ENCODE peak calls at places on chromosomes 12 and 14, in eight cellular contexts. L is T47D, P is dorsolateral prefrontal cortex, Q is NCI-H774, W is fibroblast of pulmonary artery, J is endothelial cell, S is SIG-M5, I is H7. C is an unnamed sample.

GRCh38 chr12:83097656-83098055 is 410.9 kb downstream of the TMTC2 start:
- DNase-seq in L (peak), P (no peak), Q (no peak), W (no peak), J (no peak), S (no peak), I (no peak), C (peak)

GRCh38 chr12:64064706-64065105 is 157.4 kb downstream of the KICS2 start:
- DNase-seq in L (no peak), P (no peak), Q (no peak), W (no peak), J (no peak), S (no peak), I (no peak), C (no peak)

GRCh38 chr12:15278816-15279658 is 43.3 kb upstream of the PTPRO start:
- DNase-seq in L (peak), P (no peak), Q (peak), W (peak), J (no peak), S (no peak), I (no peak), C (peak)

GRCh38 chr12:6056406-6057211 is 67.9 kb downstream of the VWF start:
- DNase-seq in L (no peak), P (no peak), Q (no peak), W (no peak), J (peak), S (no peak), I (peak), C (peak)

GRCh38 chr12:96889273-96889933 is 17.7 kb upstream of the NEDD1 start:
- DNase-seq in L (no peak), P (no peak), Q (no peak), W (peak), J (no peak), S (no peak), I (no peak), C (no peak)

GRCh38 chr12:64625243-64626077 is 15.2 kb downstream of the RASSF3 start:
- DNase-seq in L (peak), P (no peak), Q (no peak), W (peak), J (peak), S (peak), I (no peak), C (peak)

GRCh38 chr12:131900397-131900796 is 6.0 kb downstream of the ULK1 start:
- DNase-seq in L (no peak), P (no peak), Q (no peak), W (no peak), J (no peak), S (no peak), I (peak), C (no peak)

GRCh38 chr12:114682101-114682919 is 1.7 kb downstream of the TBX3 start:
- DNase-seq in L (no peak), P (no peak), Q (no peak), W (no peak), J (no peak), S (no peak), I (no peak), C (no peak)

GRCh38 chr12:82412246-82412645 is 53.9 kb downstream of the METTL25 start:
- DNase-seq in L (peak), P (no peak), Q (no peak), W (no peak), J (no peak), S (no peak), I (no peak), C (no peak)

GRCh38 chr12:125140918-125141573 is 75.8 kb downstream of the AACS start:
- DNase-seq in L (no peak), P (no peak), Q (no peak), W (peak), J (no peak), S (no peak), I (no peak), C (no peak)

GRCh38 chr14:72921396-72921795 is 4.9 kb upstream of the DCAF4 start:
- DNase-seq in L (no peak), P (no peak), Q (no peak), W (no peak), J (no peak), S (no peak), I (no peak), C (no peak)

GRCh38 chr12:95146767-95147166 is 70.5 kb downstream of the FGD6 start:
- DNase-seq in L (no peak), P (no peak), Q (no peak), W (no peak), J (no peak), S (no peak), I (no peak), C (no peak)

GRCh38 chr12:10501031-10501430 is 4.7 kb upstream of the EIF2S3B start:
- DNase-seq in L (peak), P (no peak), Q (no peak), W (peak), J (no peak), S (no peak), I (no peak), C (no peak)

GRCh38 chr12:7369274-7369729 is 65.4 kb downstream of the ACSM4 start:
- DNase-seq in L (peak), P (no peak), Q (peak), W (peak), J (no peak), S (no peak), I (no peak), C (no peak)

GRCh38 chr14:30737916-30738315 is 115.8 kb downstream of the SCFD1 start:
- DNase-seq in L (no peak), P (no peak), Q (no peak), W (no peak), J (no peak), S (no peak), I (no peak), C (no peak)

GRCh38 chr14:90383731-90384542 is 12.9 kb upstream of the CALM1 start:
- DNase-seq in L (no peak), P (peak), Q (peak), W (peak), J (peak), S (no peak), I (peak), C (peak)

GRCh38 chr14:20794644-20795369 is 7.8 kb downstream of the RNASE1 start:
- DNase-seq in L (no peak), P (no peak), Q (no peak), W (no peak), J (no peak), S (peak), I (no peak), C (no peak)

GRCh38 chr14:93183596-93184317 is 940 bp downstream of the MOAP1 start:
- DNase-seq in L (no peak), P (no peak), Q (no peak), W (no peak), J (no peak), S (no peak), I (no peak), C (no peak)

GRCh38 chr12:123150804-123151678 is at the start of gene PITPNM2:
- DNase-seq in L (peak), P (peak), Q (peak), W (peak), J (peak), S (no peak), I (peak), C (no peak)

GRCh38 chr14:73829526-73830431 is 21.9 kb upstream of the PTGR2 start:
- DNase-seq in L (no peak), P (no peak), Q (no peak), W (peak), J (no peak), S (no peak), I (no peak), C (no peak)

GRCh38 chr12:26631846-26632245 is 201.1 kb downstream of the ITPR2 start:
- DNase-seq in L (no peak), P (no peak), Q (no peak), W (peak), J (no peak), S (no peak), I (no peak), C (no peak)

GRCh38 chr14:106840258-106840657 is 1313.9 kb downstream of the TMEM121 start:
- DNase-seq in L (peak), P (no peak), Q (no peak), W (no peak), J (no peak), S (no peak), I (no peak), C (no peak)

GRCh38 chr12:2640281-2640680 is 154.5 kb upstream of the FKBP4 start:
- DNase-seq in L (no peak), P (peak), Q (no peak), W (no peak), J (no peak), S (no peak), I (no peak), C (no peak)

GRCh38 chr12:12616512-12617275 is 5.0 kb downstream of the CREBL2 start:
- DNase-seq in L (no peak), P (no peak), Q (no peak), W (peak), J (no peak), S (no peak), I (no peak), C (peak)

GRCh38 chr12:121711925-121712461 is 559 bp upstream of the TMEM120B start:
- DNase-seq in L (peak), P (peak), Q (no peak), W (peak), J (no peak), S (no peak), I (no peak), C (peak)

GRCh38 chr12:62934799-62935674 is at the start of gene PPM1H:
- DNase-seq in L (peak), P (peak), Q (peak), W (peak), J (peak), S (no peak), I (peak), C (peak)

GRCh38 chr12:95017482-95017881 is 14.0 kb upstream of the NDUFA12 start:
- DNase-seq in L (no peak), P (no peak), Q (no peak), W (no peak), J (no peak), S (no peak), I (no peak), C (no peak)

GRCh38 chr12:34286934-34287333 is 264.6 kb downstream of the ALG10 start:
- DNase-seq in L (no peak), P (peak), Q (no peak), W (no peak), J (no peak), S (no peak), I (no peak), C (no peak)

GRCh38 chr12:104596876-104597833 is 140.4 kb downstream of the CHST11 start:
- DNase-seq in L (no peak), P (no peak), Q (no peak), W (peak), J (no peak), S (no peak), I (no peak), C (no peak)

GRCh38 chr14:105258846-105259245 is 10.5 kb downstream of the BTBD6 start:
- DNase-seq in L (no peak), P (no peak), Q (peak), W (peak), J (no peak), S (no peak), I (no peak), C (no peak)

GRCh38 chr12:12017135-12017581 is 53.6 kb upstream of the BCL2L14 start:
- DNase-seq in L (peak), P (no peak), Q (no peak), W (no peak), J (no peak), S (no peak), I (peak), C (no peak)

GRCh38 chr12:10562306-10562933 is 51.0 kb downstream of the MAGOHB start:
- DNase-seq in L (peak), P (no peak), Q (peak), W (peak), J (peak), S (no peak), I (peak), C (peak)

GRCh38 chr14:68365228-68365627 is 427.6 kb downstream of the ZFP36L1 start:
- DNase-seq in L (no peak), P (no peak), Q (no peak), W (peak), J (no peak), S (no peak), I (no peak), C (no peak)

GRCh38 chr12:89162704-89163261 is 189.5 kb downstream of the DUSP6 start:
- DNase-seq in L (no peak), P (no peak), Q (no peak), W (peak), J (no peak), S (peak), I (no peak), C (peak)

GRCh38 chr12:33830070-33830469 is 192.2 kb upstream of the ALG10 start:
- DNase-seq in L (no peak), P (no peak), Q (no peak), W (no peak), J (no peak), S (no peak), I (no peak), C (no peak)

GRCh38 chr12:64679487-64679983 is 69.2 kb downstream of the RASSF3 start:
- DNase-seq in L (peak), P (no peak), Q (peak), W (peak), J (no peak), S (no peak), I (no peak), C (peak)

GRCh38 chr14:101772770-101773169 is 11.3 kb downstream of the PPP2R5C start:
- DNase-seq in L (peak), P (no peak), Q (no peak), W (no peak), J (no peak), S (no peak), I (no peak), C (no peak)

GRCh38 chr12:90490355-90490754 is 464.6 kb downstream of the CCER1 start:
- DNase-seq in L (no peak), P (no peak), Q (no peak), W (no peak), J (no peak), S (no peak), I (no peak), C (no peak)

C was measured in cerebellar cortex.